ENCODE peak calls at places on chromosomes 5 and 9, in eight cellular contexts. J is GM13977, D is MCF 10A, U is upper lobe of right lung, O is GM12865, S is tibial artery, X is fibroblast of lung, R is GM10248. E is an unnamed sample.

GRCh38 chr9:133582501-133583045 is 26.6 kb downstream of the FAM163B start:
- DNase-seq in J (no peak), D (no peak), U (no peak), O (no peak), S (no peak), X (no peak), R (no peak), E (no peak)

GRCh38 chr9:124342402-124342945 is 72.8 kb downstream of the PSMB7 start:
- DNase-seq in J (peak), D (no peak), U (no peak), O (no peak), S (no peak), X (no peak), R (no peak), E (no peak)

GRCh38 chr5:90944116-90944515 is 385.5 kb downstream of the ADGRV1 start:
- DNase-seq in J (no peak), D (no peak), U (no peak), O (no peak), S (no peak), X (peak), R (no peak), E (no peak)

GRCh38 chr5:170625221-170626165 is 121.7 kb downstream of the KCNIP1 start:
- DNase-seq in J (no peak), D (no peak), U (peak), O (no peak), S (no peak), X (no peak), R (no peak), E (no peak)

GRCh38 chr9:112541690-112542089 is 55.1 kb downstream of the KIAA1958 start:
- DNase-seq in J (no peak), D (no peak), U (no peak), O (no peak), S (no peak), X (peak), R (no peak), E (no peak)

GRCh38 chr5:10789021-10789420 is 28.0 kb upstream of the DAP start:
- DNase-seq in J (no peak), D (peak), U (no peak), O (no peak), S (peak), X (peak), R (no peak), E (no peak)

GRCh38 chr5:59133801-59134261 is 551.0 kb downstream of the RAB3C start:
- DNase-seq in J (no peak), D (peak), U (no peak), O (no peak), S (no peak), X (peak), R (no peak), E (no peak)

GRCh38 chr9:37758747-37759146 is 5.1 kb downstream of the TRMT10B start:
- DNase-seq in J (no peak), D (no peak), U (no peak), O (no peak), S (no peak), X (no peak), R (no peak), E (no peak)

GRCh38 chr9:114487607-114488300 is 17.5 kb downstream of the WHRN start:
- DNase-seq in J (peak), D (peak), U (no peak), O (peak), S (no peak), X (peak), R (peak), E (peak)

GRCh38 chr5:3007577-3007976 is 256.1 kb upstream of the IRX2 start:
- DNase-seq in J (no peak), D (no peak), U (no peak), O (no peak), S (no peak), X (no peak), R (no peak), E (no peak)

GRCh38 chr5:38734353-38734752 is 111.5 kb upstream of the OSMR start:
- DNase-seq in J (no peak), D (no peak), U (no peak), O (no peak), S (no peak), X (no peak), R (no peak), E (no peak)

GRCh38 chr5:176994460-176995121 is 12.0 kb downstream of the UIMC1 start:
- DNase-seq in J (no peak), D (peak), U (peak), O (peak), S (peak), X (peak), R (peak), E (no peak)

GRCh38 chr5:74042559-74043357 is 416.8 kb downstream of the ARHGEF28 start:
- DNase-seq in J (no peak), D (peak), U (no peak), O (no peak), S (no peak), X (peak), R (no peak), E (no peak)

GRCh38 chr5:143134900-143135299 is 268.6 kb downstream of the NR3C1 start:
- DNase-seq in J (peak), D (no peak), U (no peak), O (peak), S (no peak), X (peak), R (no peak), E (peak)

GRCh38 chr5:140242099-140242498 is 60.8 kb downstream of the PFDN1 start:
- DNase-seq in J (no peak), D (no peak), U (no peak), O (no peak), S (no peak), X (no peak), R (no peak), E (no peak)

GRCh38 chr5:140240987-140241706 is 61.8 kb downstream of the PFDN1 start:
- DNase-seq in J (no peak), D (peak), U (peak), O (no peak), S (peak), X (peak), R (no peak), E (no peak)

GRCh38 chr5:140238756-140239155 is 63.8 kb downstream of the CYSTM1 start:
- DNase-seq in J (no peak), D (no peak), U (no peak), O (no peak), S (no peak), X (no peak), R (no peak), E (no peak)

GRCh38 chr5:140239461-140239860 is 63.4 kb downstream of the PFDN1 start:
- DNase-seq in J (no peak), D (no peak), U (no peak), O (no peak), S (no peak), X (no peak), R (no peak), E (no peak)

DNA sequence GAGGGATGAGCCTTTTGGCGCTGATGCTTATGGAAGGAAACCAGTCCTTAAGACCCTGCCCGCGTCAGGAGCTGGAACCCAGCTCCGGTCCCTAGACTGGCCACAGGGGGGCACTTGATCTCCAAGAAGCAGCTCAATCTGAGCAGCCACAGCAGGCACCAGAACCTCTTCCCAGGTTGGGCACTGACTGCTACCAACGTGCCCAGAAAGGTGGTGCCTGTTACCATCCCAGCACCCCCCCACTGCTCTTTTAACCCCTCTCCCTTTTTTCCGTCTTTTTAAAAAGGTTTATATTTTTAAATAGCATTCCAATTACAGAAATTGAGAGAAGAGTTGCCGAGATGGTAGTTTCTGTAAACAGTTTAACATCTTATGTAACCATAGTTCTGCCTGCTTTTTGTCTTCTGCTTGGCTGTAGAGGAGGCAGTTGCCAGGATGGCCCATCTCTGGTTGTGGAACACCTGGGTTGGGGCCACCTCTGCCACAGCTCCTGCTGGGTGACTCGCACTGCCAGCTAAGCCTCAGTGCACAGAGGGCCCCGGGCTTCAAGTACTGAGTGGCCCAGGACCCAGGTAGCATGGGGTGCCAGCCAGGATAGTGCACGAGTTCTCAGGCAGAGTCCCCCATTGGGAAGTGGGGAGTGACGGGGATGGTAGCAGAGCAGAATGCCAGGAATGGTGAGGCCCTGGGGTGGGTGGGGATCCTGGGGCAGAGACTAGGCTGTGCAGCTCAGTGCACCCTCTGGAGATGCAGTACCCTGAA is 62.8 kb downstream of the PFDN1 start:
- DNase-seq in J (peak), D (peak), U (peak), O (peak), S (peak), X (peak), R (peak), E (peak)
- TF ChIP-seq CTCF in J (peak), D (peak), U (peak), O (peak), S (peak), X (peak), R (peak), E (peak)

DNA sequence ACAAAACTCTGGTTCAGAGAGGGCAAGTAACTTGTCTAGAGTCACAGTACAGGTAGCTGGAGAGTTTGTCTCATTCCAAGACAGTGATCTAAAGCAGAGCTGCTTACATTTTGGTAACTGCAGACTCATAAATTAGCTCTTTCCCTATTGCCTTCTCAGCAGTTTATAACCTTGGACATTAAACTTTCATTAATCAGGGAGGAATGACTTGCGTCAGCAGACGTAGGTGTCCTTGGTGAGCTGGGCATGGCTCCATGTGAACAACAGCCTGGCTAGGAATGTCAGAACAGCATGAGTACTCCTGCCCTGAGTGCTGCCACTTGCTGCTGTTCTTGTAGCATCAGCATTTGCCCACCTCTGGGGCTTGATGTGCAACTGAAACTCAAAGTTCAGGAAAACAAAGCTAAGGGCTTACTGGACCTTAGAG is 2.2 kb upstream of the ALDOB start:
- DNase-seq in J (no peak), D (no peak), U (no peak), O (no peak), S (no peak), X (peak), R (no peak), E (no peak)
- TF ChIP-seq CTCF in J (no peak), D (no peak), U (no peak), O (no peak), S (no peak), X (no peak), R (no peak), E (no peak)

DNA sequence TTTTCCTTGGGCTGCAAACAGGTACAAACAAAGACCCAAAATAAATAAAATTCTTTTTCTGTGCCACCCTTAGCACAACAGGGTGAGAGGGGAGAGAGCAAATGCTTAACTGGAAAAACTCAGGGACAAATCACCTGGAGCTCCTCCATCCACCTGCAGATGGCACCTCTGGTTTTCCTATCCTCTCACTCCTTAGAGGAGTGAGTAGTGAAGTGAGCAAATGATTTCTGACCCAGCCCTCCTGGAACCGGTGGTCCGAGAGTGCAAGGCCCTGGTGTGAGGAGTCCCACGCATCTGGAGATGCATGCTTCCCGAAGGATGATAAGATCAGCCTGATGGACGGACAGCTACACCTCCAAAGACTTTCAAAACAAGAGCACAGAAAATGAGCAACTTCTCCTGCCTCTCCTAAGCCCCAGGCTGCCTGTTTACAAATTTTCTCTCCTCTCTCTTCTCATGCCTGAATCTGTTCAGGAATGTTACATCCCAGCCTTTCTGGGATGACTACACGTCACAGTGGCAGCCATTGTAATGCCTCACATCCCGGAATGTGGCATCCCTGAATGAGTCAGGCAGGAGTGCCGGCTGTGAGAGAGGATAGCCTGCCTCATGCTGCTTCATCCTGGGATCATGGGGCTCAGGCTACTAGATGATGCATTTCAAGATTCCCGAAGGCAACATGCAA is 86.4 kb downstream of the ADRB2 start:
- DNase-seq in J (no peak), D (peak), U (no peak), O (no peak), S (no peak), X (peak), R (no peak), E (no peak)
- TF ChIP-seq CTCF in J (no peak), D (peak), U (peak), O (no peak), S (no peak), X (peak), R (no peak), E (no peak)

GRCh38 chr9:83521017-83521810 is 17.0 kb downstream of the FRMD3 start:
- DNase-seq in J (no peak), D (no peak), U (no peak), O (no peak), S (no peak), X (no peak), R (no peak), E (no peak)

GRCh38 chr9:83526901-83527300 is 11.3 kb downstream of the FRMD3 start:
- DNase-seq in J (no peak), D (no peak), U (no peak), O (no peak), S (no peak), X (no peak), R (no peak), E (no peak)

GRCh38 chr9:83526221-83526620 is 12.0 kb downstream of the FRMD3 start:
- DNase-seq in J (no peak), D (no peak), U (no peak), O (no peak), S (no peak), X (no peak), R (no peak), E (no peak)

GRCh38 chr9:83520292-83520691 is 17.9 kb downstream of the FRMD3 start:
- DNase-seq in J (no peak), D (no peak), U (no peak), O (no peak), S (no peak), X (no peak), R (no peak), E (no peak)

DNA sequence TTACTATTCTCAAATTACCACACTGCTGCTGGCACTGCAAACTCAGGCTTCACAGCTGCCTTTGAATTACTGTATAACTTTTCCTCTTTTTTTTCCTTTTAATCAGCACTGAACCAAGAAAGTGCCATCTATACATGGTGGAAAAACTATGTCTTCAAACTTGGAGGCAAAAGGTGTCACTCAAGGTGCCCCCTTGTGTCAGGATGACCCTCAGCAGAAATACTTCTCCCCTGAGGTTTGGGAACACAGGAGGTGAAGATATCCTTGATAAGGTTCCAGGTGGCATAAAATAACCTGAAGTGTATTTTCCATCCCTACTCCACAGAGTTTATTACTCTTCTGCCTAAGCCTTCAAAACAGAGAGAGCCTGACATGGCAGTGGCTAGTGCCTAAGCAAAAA is 14.5 kb downstream of the FRMD3 start:
- DNase-seq in J (no peak), D (no peak), U (no peak), O (no peak), S (no peak), X (no peak), R (no peak), E (no peak)
- TF ChIP-seq CTCF in J (no peak), D (no peak), U (no peak), O (no peak), S (no peak), X (no peak), R (no peak), E (no peak)

GRCh38 chr5:141208478-141208877 is at the start of gene PCDHB12:
- DNase-seq in J (no peak), D (peak), U (no peak), O (no peak), S (no peak), X (no peak), R (no peak), E (peak)
- TF ChIP-seq CTCF in J (peak), D (peak), U (peak), O (no peak), S (no peak), X (no peak), R (no peak), E (peak)

GRCh38 chr9:127854169-127854833 is at the start of gene ENG:
- DNase-seq in J (no peak), D (peak), U (peak), O (no peak), S (peak), X (peak), R (no peak), E (peak)
- TF ChIP-seq CTCF in J (no peak), D (peak), U (no peak), O (no peak), S (peak), X (peak), R (peak), E (no peak)

GRCh38 chr9:131112374-131113159 is 12.8 kb upstream of the NUP214 start:
- DNase-seq in J (peak), D (peak), U (peak), O (no peak), S (no peak), X (no peak), R (no peak), E (no peak)
- TF ChIP-seq CTCF in J (no peak), D (no peak), U (no peak), O (no peak), S (no peak), X (no peak), R (no peak), E (no peak)

GRCh38 chr9:127578952-127579853 is 32.9 kb upstream of the STXBP1 start:
- DNase-seq in J (no peak), D (peak), U (peak), O (no peak), S (peak), X (peak), R (peak), E (peak)
- TF ChIP-seq CTCF in J (no peak), D (no peak), U (peak), O (no peak), S (peak), X (peak), R (no peak), E (no peak)